ENCODE peak calls at places on chromosomes 13 and 19, in six cellular contexts. One of them, this sample, is unnamed.

GRCh38 chr13:37510441-37510840 is 88.1 kb downstream of the POSTN start:
- DNase-seq in Caco-2: no peak
- DNase-seq in stimulated activated CD8-positive, alpha-beta memory T cell treated with anti-CD3 and anti-CD28 coated beads, Interleukin-7, amount 100 ng/mL, for 24 hours: no peak
- DNase-seq in psoas muscle: no peak
- DNase-seq in kidney glomerular epithelial cell: no peak
- DNase-seq in heart right ventricle: no peak
- DNase-seq in this sample: no peak

GRCh38 chr13:23985846-23986245 is 88.5 kb upstream of the C1QTNF9B start:
- DNase-seq in Caco-2: no peak
- DNase-seq in stimulated activated CD8-positive, alpha-beta memory T cell treated with anti-CD3 and anti-CD28 coated beads, Interleukin-7, amount 100 ng/mL, for 24 hours: no peak
- DNase-seq in psoas muscle: no peak
- DNase-seq in kidney glomerular epithelial cell: no peak
- DNase-seq in heart right ventricle: no peak
- DNase-seq in this sample: no peak

GRCh38 chr19:51263808-51264207 is 12.9 kb downstream of the SIGLECL1 start:
- DNase-seq in Caco-2: no peak
- DNase-seq in stimulated activated CD8-positive, alpha-beta memory T cell treated with anti-CD3 and anti-CD28 coated beads, Interleukin-7, amount 100 ng/mL, for 24 hours: no peak
- DNase-seq in psoas muscle: no peak
- DNase-seq in kidney glomerular epithelial cell: no peak
- DNase-seq in heart right ventricle: no peak
- DNase-seq in this sample: no peak

GRCh38 chr13:43389573-43389972 is 366.2 kb downstream of the DNAJC15 start:
- DNase-seq in Caco-2: no peak
- DNase-seq in stimulated activated CD8-positive, alpha-beta memory T cell treated with anti-CD3 and anti-CD28 coated beads, Interleukin-7, amount 100 ng/mL, for 24 hours: no peak
- DNase-seq in psoas muscle: no peak
- DNase-seq in kidney glomerular epithelial cell: no peak
- DNase-seq in heart right ventricle: no peak
- DNase-seq in this sample: no peak

GRCh38 chr13:24725379-24725778 is 38.6 kb upstream of the RNF17 start:
- DNase-seq in Caco-2: no peak
- DNase-seq in stimulated activated CD8-positive, alpha-beta memory T cell treated with anti-CD3 and anti-CD28 coated beads, Interleukin-7, amount 100 ng/mL, for 24 hours: no peak
- DNase-seq in psoas muscle: no peak
- DNase-seq in kidney glomerular epithelial cell: no peak
- DNase-seq in heart right ventricle: no peak
- DNase-seq in this sample: no peak

GRCh38 chr13:97627566-97627965 is 193.6 kb downstream of the RAP2A start:
- DNase-seq in Caco-2: peak; percentile 26
- DNase-seq in stimulated activated CD8-positive, alpha-beta memory T cell treated with anti-CD3 and anti-CD28 coated beads, Interleukin-7, amount 100 ng/mL, for 24 hours: no peak
- DNase-seq in psoas muscle: peak; percentile 79
- DNase-seq in kidney glomerular epithelial cell: peak; percentile 9
- DNase-seq in heart right ventricle: peak; percentile 25
- DNase-seq in this sample: peak; percentile 52

GRCh38 chr19:15945301-15945700 is 3.5 kb upstream of the OR10H4 start:
- DNase-seq in Caco-2: no peak
- DNase-seq in stimulated activated CD8-positive, alpha-beta memory T cell treated with anti-CD3 and anti-CD28 coated beads, Interleukin-7, amount 100 ng/mL, for 24 hours: no peak
- DNase-seq in psoas muscle: no peak
- DNase-seq in kidney glomerular epithelial cell: no peak
- DNase-seq in heart right ventricle: no peak
- DNase-seq in this sample: no peak

GRCh38 chr19:51724543-51724942 is 752 bp upstream of the HAS1 start:
- DNase-seq in Caco-2: no peak
- DNase-seq in stimulated activated CD8-positive, alpha-beta memory T cell treated with anti-CD3 and anti-CD28 coated beads, Interleukin-7, amount 100 ng/mL, for 24 hours: no peak
- DNase-seq in psoas muscle: peak; percentile 66
- DNase-seq in kidney glomerular epithelial cell: no peak
- DNase-seq in heart right ventricle: no peak
- DNase-seq in this sample: no peak

GRCh38 chr13:47287291-47287751 is 390.5 kb upstream of the HTR2A start:
- DNase-seq in Caco-2: no peak
- DNase-seq in stimulated activated CD8-positive, alpha-beta memory T cell treated with anti-CD3 and anti-CD28 coated beads, Interleukin-7, amount 100 ng/mL, for 24 hours: no peak
- DNase-seq in psoas muscle: no peak
- DNase-seq in kidney glomerular epithelial cell: no peak
- DNase-seq in heart right ventricle: no peak
- DNase-seq in this sample: peak; percentile 25

GRCh38 chr13:100436099-100436498 is 152.5 kb downstream of the GGACT start:
- DNase-seq in Caco-2: peak; percentile 15
- DNase-seq in stimulated activated CD8-positive, alpha-beta memory T cell treated with anti-CD3 and anti-CD28 coated beads, Interleukin-7, amount 100 ng/mL, for 24 hours: no peak
- DNase-seq in psoas muscle: no peak
- DNase-seq in kidney glomerular epithelial cell: no peak
- DNase-seq in heart right ventricle: no peak
- DNase-seq in this sample: no peak

GRCh38 chr13:29749401-29750177 is 100.8 kb downstream of the UBL3 start:
- DNase-seq in Caco-2: no peak
- DNase-seq in stimulated activated CD8-positive, alpha-beta memory T cell treated with anti-CD3 and anti-CD28 coated beads, Interleukin-7, amount 100 ng/mL, for 24 hours: no peak
- DNase-seq in psoas muscle: no peak
- DNase-seq in kidney glomerular epithelial cell: peak; percentile 12
- DNase-seq in heart right ventricle: no peak
- DNase-seq in this sample: no peak

GRCh38 chr19:29811125-29812079 is at the start of gene CCNE1:
- DNase-seq in Caco-2: peak; percentile 95
- DNase-seq in stimulated activated CD8-positive, alpha-beta memory T cell treated with anti-CD3 and anti-CD28 coated beads, Interleukin-7, amount 100 ng/mL, for 24 hours: peak; percentile 93
- DNase-seq in psoas muscle: peak; percentile 97
- DNase-seq in kidney glomerular epithelial cell: peak; percentile 41
- DNase-seq in heart right ventricle: peak; percentile 97
- DNase-seq in this sample: peak; percentile 88

GRCh38 chr13:111431241-111431640 is 110.8 kb downstream of the TEX29 start:
- DNase-seq in Caco-2: no peak
- DNase-seq in stimulated activated CD8-positive, alpha-beta memory T cell treated with anti-CD3 and anti-CD28 coated beads, Interleukin-7, amount 100 ng/mL, for 24 hours: no peak
- DNase-seq in psoas muscle: no peak
- DNase-seq in kidney glomerular epithelial cell: no peak
- DNase-seq in heart right ventricle: no peak
- DNase-seq in this sample: no peak

GRCh38 chr19:40341601-40342482 is 6.4 kb downstream of the C19orf47 start:
- DNase-seq in Caco-2: no peak
- DNase-seq in stimulated activated CD8-positive, alpha-beta memory T cell treated with anti-CD3 and anti-CD28 coated beads, Interleukin-7, amount 100 ng/mL, for 24 hours: no peak
- DNase-seq in psoas muscle: peak; percentile 94
- DNase-seq in kidney glomerular epithelial cell: no peak
- DNase-seq in heart right ventricle: peak; percentile 75
- DNase-seq in this sample: no peak

GRCh38 chr19:45340232-45340898 is at the start of gene KLC3:
- DNase-seq in Caco-2: peak; percentile 84
- DNase-seq in stimulated activated CD8-positive, alpha-beta memory T cell treated with anti-CD3 and anti-CD28 coated beads, Interleukin-7, amount 100 ng/mL, for 24 hours: no peak
- DNase-seq in psoas muscle: no peak
- DNase-seq in kidney glomerular epithelial cell: no peak
- DNase-seq in heart right ventricle: no peak
- DNase-seq in this sample: peak; percentile 62

GRCh38 chr19:4870025-4870700 is 2.7 kb upstream of the PLIN3 start:
- DNase-seq in Caco-2: peak; percentile 47
- DNase-seq in stimulated activated CD8-positive, alpha-beta memory T cell treated with anti-CD3 and anti-CD28 coated beads, Interleukin-7, amount 100 ng/mL, for 24 hours: no peak
- DNase-seq in psoas muscle: peak; percentile 76
- DNase-seq in kidney glomerular epithelial cell: peak; percentile 85
- DNase-seq in heart right ventricle: peak; percentile 30
- DNase-seq in this sample: peak; percentile 96

GRCh38 chr19:17005000-17005399 is 21.6 kb downstream of the CPAMD8 start:
- DNase-seq in Caco-2: no peak
- DNase-seq in stimulated activated CD8-positive, alpha-beta memory T cell treated with anti-CD3 and anti-CD28 coated beads, Interleukin-7, amount 100 ng/mL, for 24 hours: no peak
- DNase-seq in psoas muscle: no peak
- DNase-seq in kidney glomerular epithelial cell: no peak
- DNase-seq in heart right ventricle: no peak
- DNase-seq in this sample: no peak

GRCh38 chr13:24923305-24923640 is 159.3 kb downstream of the RNF17 start:
- DNase-seq in Caco-2: no peak
- DNase-seq in stimulated activated CD8-positive, alpha-beta memory T cell treated with anti-CD3 and anti-CD28 coated beads, Interleukin-7, amount 100 ng/mL, for 24 hours: no peak
- DNase-seq in psoas muscle: no peak
- DNase-seq in kidney glomerular epithelial cell: peak; percentile 74
- DNase-seq in heart right ventricle: no peak
- DNase-seq in this sample: peak; percentile 64

GRCh38 chr19:13959962-13960862 is 7.9 kb downstream of the DCAF15 start:
- DNase-seq in Caco-2: peak; percentile 36
- DNase-seq in stimulated activated CD8-positive, alpha-beta memory T cell treated with anti-CD3 and anti-CD28 coated beads, Interleukin-7, amount 100 ng/mL, for 24 hours: no peak
- DNase-seq in psoas muscle: peak; percentile 64
- DNase-seq in kidney glomerular epithelial cell: no peak
- DNase-seq in heart right ventricle: no peak
- DNase-seq in this sample: no peak

GRCh38 chr13:96460571-96460970 is 370.7 kb downstream of the HS6ST3 start:
- DNase-seq in Caco-2: no peak
- DNase-seq in stimulated activated CD8-positive, alpha-beta memory T cell treated with anti-CD3 and anti-CD28 coated beads, Interleukin-7, amount 100 ng/mL, for 24 hours: no peak
- DNase-seq in psoas muscle: no peak
- DNase-seq in kidney glomerular epithelial cell: no peak
- DNase-seq in heart right ventricle: no peak
- DNase-seq in this sample: no peak

GRCh38 chr19:50205681-50206138 is 2.3 kb downstream of the MYH14 start:
- DNase-seq in Caco-2: peak; percentile 69
- DNase-seq in stimulated activated CD8-positive, alpha-beta memory T cell treated with anti-CD3 and anti-CD28 coated beads, Interleukin-7, amount 100 ng/mL, for 24 hours: no peak
- DNase-seq in psoas muscle: no peak
- DNase-seq in kidney glomerular epithelial cell: no peak
- DNase-seq in heart right ventricle: no peak
- DNase-seq in this sample: peak; percentile 34

GRCh38 chr19:44891016-44891882 is at the start of gene TOMM40:
- DNase-seq in Caco-2: peak; percentile 99
- DNase-seq in stimulated activated CD8-positive, alpha-beta memory T cell treated with anti-CD3 and anti-CD28 coated beads, Interleukin-7, amount 100 ng/mL, for 24 hours: peak; percentile 100
- DNase-seq in psoas muscle: peak; percentile 100
- DNase-seq in kidney glomerular epithelial cell: no peak
- DNase-seq in heart right ventricle: no peak
- DNase-seq in this sample: no peak

GRCh38 chr13:77378662-77379061 is 51.8 kb upstream of the MYCBP2 start:
- DNase-seq in Caco-2: no peak
- DNase-seq in stimulated activated CD8-positive, alpha-beta memory T cell treated with anti-CD3 and anti-CD28 coated beads, Interleukin-7, amount 100 ng/mL, for 24 hours: no peak
- DNase-seq in psoas muscle: no peak
- DNase-seq in kidney glomerular epithelial cell: no peak
- DNase-seq in heart right ventricle: no peak
- DNase-seq in this sample: no peak

GRCh38 chr13:111940892-111941291 is 126.1 kb upstream of the SOX1 start:
- DNase-seq in Caco-2: no peak
- DNase-seq in stimulated activated CD8-positive, alpha-beta memory T cell treated with anti-CD3 and anti-CD28 coated beads, Interleukin-7, amount 100 ng/mL, for 24 hours: no peak
- DNase-seq in psoas muscle: no peak
- DNase-seq in kidney glomerular epithelial cell: no peak
- DNase-seq in heart right ventricle: no peak
- DNase-seq in this sample: no peak